ENCODE peak calls at places on chromosomes 7 and 10, in six cellular contexts. One of them, this sample, is unnamed.

GRCh38 chr7:43362652-43363428 is 220.1 kb upstream of the STK17A start:
- DNase-seq in esophagus squamous epithelium: no peak
- DNase-seq in body of pancreas: peak
- DNase-seq in CD8-positive, alpha-beta memory T cell: no peak
- DNase-seq in tibial artery: no peak
- DNase-seq in CD4-positive, alpha-beta T cell: no peak
- DNase-seq in this sample: no peak

GRCh38 chr10:78974409-78975317 is 94.1 kb upstream of the ZMIZ1 start:
- DNase-seq in esophagus squamous epithelium: no peak
- DNase-seq in body of pancreas: peak
- DNase-seq in CD8-positive, alpha-beta memory T cell: peak
- DNase-seq in tibial artery: peak
- DNase-seq in CD4-positive, alpha-beta T cell: peak
- DNase-seq in this sample: no peak

GRCh38 chr10:23525406-23525805 is 86.5 kb downstream of the OTUD1 start:
- DNase-seq in esophagus squamous epithelium: no peak
- DNase-seq in body of pancreas: peak
- DNase-seq in CD8-positive, alpha-beta memory T cell: no peak
- DNase-seq in tibial artery: no peak
- DNase-seq in CD4-positive, alpha-beta T cell: no peak
- DNase-seq in this sample: no peak

GRCh38 chr7:141654551-141654950 is 47.4 kb downstream of the DENND11 start:
- DNase-seq in esophagus squamous epithelium: no peak
- DNase-seq in body of pancreas: peak
- DNase-seq in CD8-positive, alpha-beta memory T cell: peak
- DNase-seq in tibial artery: peak
- DNase-seq in CD4-positive, alpha-beta T cell: peak
- DNase-seq in this sample: peak

GRCh38 chr10:110812583-110812982 is 59.1 kb upstream of the PDCD4 start:
- DNase-seq in esophagus squamous epithelium: no peak
- DNase-seq in body of pancreas: no peak
- DNase-seq in CD8-positive, alpha-beta memory T cell: no peak
- DNase-seq in tibial artery: no peak
- DNase-seq in CD4-positive, alpha-beta T cell: no peak
- DNase-seq in this sample: no peak

GRCh38 chr10:98404571-98405396 is 10.2 kb downstream of the PYROXD2 start:
- DNase-seq in esophagus squamous epithelium: no peak
- DNase-seq in body of pancreas: no peak
- DNase-seq in CD8-positive, alpha-beta memory T cell: no peak
- DNase-seq in tibial artery: no peak
- DNase-seq in CD4-positive, alpha-beta T cell: no peak
- DNase-seq in this sample: no peak

GRCh38 chr7:27923308-27923980 is 183.5 kb downstream of the TAX1BP1 start:
- DNase-seq in esophagus squamous epithelium: no peak
- DNase-seq in body of pancreas: no peak
- DNase-seq in CD8-positive, alpha-beta memory T cell: no peak
- DNase-seq in tibial artery: no peak
- DNase-seq in CD4-positive, alpha-beta T cell: no peak
- DNase-seq in this sample: no peak

GRCh38 chr10:28382520-28383269 is 79.8 kb upstream of the MPP7 start:
- DNase-seq in esophagus squamous epithelium: no peak
- DNase-seq in body of pancreas: no peak
- DNase-seq in CD8-positive, alpha-beta memory T cell: no peak
- DNase-seq in tibial artery: no peak
- DNase-seq in CD4-positive, alpha-beta T cell: no peak
- DNase-seq in this sample: no peak

GRCh38 chr7:157609516-157609915 is 272.7 kb downstream of the DNAJB6 start:
- DNase-seq in esophagus squamous epithelium: no peak
- DNase-seq in body of pancreas: no peak
- DNase-seq in CD8-positive, alpha-beta memory T cell: no peak
- DNase-seq in tibial artery: no peak
- DNase-seq in CD4-positive, alpha-beta T cell: no peak
- DNase-seq in this sample: no peak

GRCh38 chr7:90613088-90613498 is 17.0 kb downstream of the CDK14 start:
- DNase-seq in esophagus squamous epithelium: no peak
- DNase-seq in body of pancreas: no peak
- DNase-seq in CD8-positive, alpha-beta memory T cell: no peak
- DNase-seq in tibial artery: no peak
- DNase-seq in CD4-positive, alpha-beta T cell: no peak
- DNase-seq in this sample: no peak

GRCh38 chr7:67019562-67020390 is 23.1 kb downstream of the TYW1 start:
- DNase-seq in esophagus squamous epithelium: no peak
- DNase-seq in body of pancreas: no peak
- DNase-seq in CD8-positive, alpha-beta memory T cell: no peak
- DNase-seq in tibial artery: no peak
- DNase-seq in CD4-positive, alpha-beta T cell: no peak
- DNase-seq in this sample: no peak

GRCh38 chr10:70232155-70232858 is 922 bp downstream of the PPA1 start:
- DNase-seq in esophagus squamous epithelium: no peak
- DNase-seq in body of pancreas: peak
- DNase-seq in CD8-positive, alpha-beta memory T cell: no peak
- DNase-seq in tibial artery: no peak
- DNase-seq in CD4-positive, alpha-beta T cell: peak
- DNase-seq in this sample: peak

GRCh38 chr7:121366852-121367431 is 29.2 kb downstream of the FAM3C start:
- DNase-seq in esophagus squamous epithelium: no peak
- DNase-seq in body of pancreas: peak
- DNase-seq in CD8-positive, alpha-beta memory T cell: no peak
- DNase-seq in tibial artery: no peak
- DNase-seq in CD4-positive, alpha-beta T cell: no peak
- DNase-seq in this sample: no peak

GRCh38 chr7:93442478-93443224 is 131.9 kb downstream of the CALCR start:
- DNase-seq in esophagus squamous epithelium: no peak
- DNase-seq in body of pancreas: peak
- DNase-seq in CD8-positive, alpha-beta memory T cell: no peak
- DNase-seq in tibial artery: no peak
- DNase-seq in CD4-positive, alpha-beta T cell: no peak
- DNase-seq in this sample: no peak

GRCh38 chr7:92177362-92177761 is 1.6 kb downstream of the LRRD1 start:
- DNase-seq in esophagus squamous epithelium: no peak
- DNase-seq in body of pancreas: no peak
- DNase-seq in CD8-positive, alpha-beta memory T cell: no peak
- DNase-seq in tibial artery: no peak
- DNase-seq in CD4-positive, alpha-beta T cell: no peak
- DNase-seq in this sample: no peak

GRCh38 chr7:45026984-45027773 is 27.2 kb downstream of the CCM2 start:
- DNase-seq in esophagus squamous epithelium: no peak
- DNase-seq in body of pancreas: no peak
- DNase-seq in CD8-positive, alpha-beta memory T cell: no peak
- DNase-seq in tibial artery: no peak
- DNase-seq in CD4-positive, alpha-beta T cell: peak
- DNase-seq in this sample: no peak

GRCh38 chr10:14779053-14779649 is 4.5 kb upstream of the FAM107B start:
- DNase-seq in esophagus squamous epithelium: no peak
- DNase-seq in body of pancreas: no peak
- DNase-seq in CD8-positive, alpha-beta memory T cell: no peak
- DNase-seq in tibial artery: no peak
- DNase-seq in CD4-positive, alpha-beta T cell: no peak
- DNase-seq in this sample: no peak

GRCh38 chr10:28540145-28540544 is 7.2 kb downstream of the WAC start:
- DNase-seq in esophagus squamous epithelium: no peak
- DNase-seq in body of pancreas: no peak
- DNase-seq in CD8-positive, alpha-beta memory T cell: no peak
- DNase-seq in tibial artery: no peak
- DNase-seq in CD4-positive, alpha-beta T cell: no peak
- DNase-seq in this sample: no peak

GRCh38 chr10:14208231-14208630 is 122.5 kb downstream of the FRMD4A start:
- DNase-seq in esophagus squamous epithelium: no peak
- DNase-seq in body of pancreas: no peak
- DNase-seq in CD8-positive, alpha-beta memory T cell: no peak
- DNase-seq in tibial artery: no peak
- DNase-seq in CD4-positive, alpha-beta T cell: no peak
- DNase-seq in this sample: no peak

GRCh38 chr7:126606331-126606730 is 646.4 kb downstream of the GRM8 start:
- DNase-seq in esophagus squamous epithelium: no peak
- DNase-seq in body of pancreas: no peak
- DNase-seq in CD8-positive, alpha-beta memory T cell: no peak
- DNase-seq in tibial artery: no peak
- DNase-seq in CD4-positive, alpha-beta T cell: no peak
- DNase-seq in this sample: no peak

GRCh38 chr7:96248405-96248804 is 73.5 kb downstream of the SLC25A13 start:
- DNase-seq in esophagus squamous epithelium: no peak
- DNase-seq in body of pancreas: no peak
- DNase-seq in CD8-positive, alpha-beta memory T cell: no peak
- DNase-seq in tibial artery: no peak
- DNase-seq in CD4-positive, alpha-beta T cell: no peak
- DNase-seq in this sample: no peak

GRCh38 chr7:19899517-19899916 is 126.1 kb upstream of the TMEM196 start:
- DNase-seq in esophagus squamous epithelium: no peak
- DNase-seq in body of pancreas: no peak
- DNase-seq in CD8-positive, alpha-beta memory T cell: no peak
- DNase-seq in tibial artery: no peak
- DNase-seq in CD4-positive, alpha-beta T cell: no peak
- DNase-seq in this sample: no peak

GRCh38 chr7:76364198-76364584 is 5.4 kb upstream of the YWHAG start:
- DNase-seq in esophagus squamous epithelium: no peak
- DNase-seq in body of pancreas: no peak
- DNase-seq in CD8-positive, alpha-beta memory T cell: no peak
- DNase-seq in tibial artery: peak
- DNase-seq in CD4-positive, alpha-beta T cell: no peak
- DNase-seq in this sample: no peak

GRCh38 chr10:125060486-125060850 is 99.9 kb downstream of the CTBP2 start:
- DNase-seq in esophagus squamous epithelium: no peak
- DNase-seq in body of pancreas: no peak
- DNase-seq in CD8-positive, alpha-beta memory T cell: no peak
- DNase-seq in tibial artery: peak
- DNase-seq in CD4-positive, alpha-beta T cell: no peak
- DNase-seq in this sample: no peak

GRCh38 chr10:33930079-33930478 is 595.6 kb upstream of the NRP1 start:
- DNase-seq in esophagus squamous epithelium: no peak
- DNase-seq in body of pancreas: no peak
- DNase-seq in CD8-positive, alpha-beta memory T cell: no peak
- DNase-seq in tibial artery: no peak
- DNase-seq in CD4-positive, alpha-beta T cell: no peak
- DNase-seq in this sample: no peak

GRCh38 chr10:44068716-44069482 is 316.0 kb downstream of the CXCL12 start:
- DNase-seq in esophagus squamous epithelium: no peak
- DNase-seq in body of pancreas: no peak
- DNase-seq in CD8-positive, alpha-beta memory T cell: no peak
- DNase-seq in tibial artery: peak
- DNase-seq in CD4-positive, alpha-beta T cell: no peak
- DNase-seq in this sample: no peak
- H3K27ac ChIP-seq in esophagus squamous epithelium: no peak
- H3K27ac ChIP-seq in body of pancreas: peak
- H3K27ac ChIP-seq in CD8-positive, alpha-beta memory T cell: no peak
- H3K27ac ChIP-seq in tibial artery: peak
- H3K27ac ChIP-seq in CD4-positive, alpha-beta T cell: no peak
- H3K27ac ChIP-seq in this sample: no peak

GRCh38 chr10:3759397-3759796 is 25.6 kb downstream of the KLF6 start:
- DNase-seq in esophagus squamous epithelium: no peak
- DNase-seq in body of pancreas: no peak
- DNase-seq in CD8-positive, alpha-beta memory T cell: no peak
- DNase-seq in tibial artery: no peak
- DNase-seq in CD4-positive, alpha-beta T cell: no peak
- DNase-seq in this sample: no peak
- H3K27ac ChIP-seq in esophagus squamous epithelium: no peak
- H3K27ac ChIP-seq in body of pancreas: no peak
- H3K27ac ChIP-seq in CD8-positive, alpha-beta memory T cell: no peak
- H3K27ac ChIP-seq in tibial artery: no peak
- H3K27ac ChIP-seq in CD4-positive, alpha-beta T cell: no peak
- H3K27ac ChIP-seq in this sample: no peak

DNA sequence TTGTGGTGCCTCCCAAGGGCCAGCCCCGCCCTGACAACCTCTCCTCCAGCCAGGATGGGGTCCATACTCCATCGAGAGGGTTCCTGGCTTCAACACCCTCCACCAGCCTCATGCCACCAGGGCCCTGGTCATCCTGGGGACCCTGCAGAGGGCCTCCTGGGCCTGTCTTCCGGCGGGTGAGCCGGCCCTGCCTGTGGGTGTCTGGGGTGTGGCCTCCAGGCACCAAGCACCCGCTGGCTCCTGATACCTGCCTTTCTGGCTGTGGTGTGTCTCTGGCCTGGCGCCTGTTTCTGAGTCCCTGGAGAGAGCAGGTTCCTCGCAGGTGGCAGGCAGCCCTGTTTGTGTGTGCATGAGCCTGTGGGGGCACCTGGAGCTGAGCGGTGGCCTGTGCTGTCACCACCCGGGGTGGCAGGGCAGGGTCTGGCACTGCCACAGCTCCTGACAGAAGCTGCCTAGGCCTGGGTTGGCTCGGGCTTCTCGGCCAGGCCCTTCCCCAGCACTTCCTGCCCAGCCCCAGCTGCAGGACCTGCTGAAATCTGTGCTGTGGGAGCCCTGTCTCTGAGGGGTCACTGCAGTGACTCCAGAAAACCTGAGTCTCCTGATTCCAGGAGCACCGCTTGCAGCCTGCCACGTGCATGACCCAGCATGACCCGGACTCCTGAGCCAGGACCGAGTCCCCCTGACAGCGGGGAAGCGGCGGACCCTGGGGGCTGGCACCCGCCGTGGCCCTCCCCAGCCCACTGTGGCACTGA is 18.4 kb downstream of the ADAM8 start:
- DNase-seq in esophagus squamous epithelium: no peak
- DNase-seq in body of pancreas: peak
- DNase-seq in CD8-positive, alpha-beta memory T cell: no peak
- DNase-seq in tibial artery: no peak
- DNase-seq in CD4-positive, alpha-beta T cell: peak
- DNase-seq in this sample: no peak
- H3K27ac ChIP-seq in esophagus squamous epithelium: peak
- H3K27ac ChIP-seq in body of pancreas: peak
- H3K27ac ChIP-seq in CD8-positive, alpha-beta memory T cell: peak
- H3K27ac ChIP-seq in tibial artery: peak
- H3K27ac ChIP-seq in CD4-positive, alpha-beta T cell: peak
- H3K27ac ChIP-seq in this sample: no peak

GRCh38 chr7:2838451-2838850 is 5.7 kb downstream of the GNA12 start:
- DNase-seq in esophagus squamous epithelium: no peak
- DNase-seq in body of pancreas: no peak
- DNase-seq in CD8-positive, alpha-beta memory T cell: no peak
- DNase-seq in tibial artery: no peak
- DNase-seq in CD4-positive, alpha-beta T cell: no peak
- DNase-seq in this sample: no peak
- H3K27ac ChIP-seq in esophagus squamous epithelium: no peak
- H3K27ac ChIP-seq in body of pancreas: no peak
- H3K27ac ChIP-seq in CD8-positive, alpha-beta memory T cell: no peak
- H3K27ac ChIP-seq in tibial artery: no peak
- H3K27ac ChIP-seq in CD4-positive, alpha-beta T cell: no peak
- H3K27ac ChIP-seq in this sample: no peak

DNA sequence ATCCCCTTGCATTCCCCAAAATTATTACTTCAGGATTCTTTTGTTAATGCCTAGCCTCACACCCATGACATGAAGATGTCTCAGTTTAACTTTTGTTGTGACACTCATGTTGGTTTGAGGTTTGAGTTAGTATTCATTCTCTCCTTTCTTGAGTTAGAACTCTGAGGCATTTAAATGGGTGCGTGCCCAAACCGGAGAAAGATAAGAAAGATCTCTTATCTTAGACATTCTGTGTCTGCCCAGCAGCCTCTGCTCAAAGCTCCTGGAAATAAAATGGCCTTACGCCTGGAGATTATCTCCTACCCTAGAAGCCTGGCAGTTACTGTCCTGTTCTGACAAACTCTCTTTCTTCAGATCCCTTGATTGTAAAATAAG is 26.3 kb downstream of the WBP1L start:
- DNase-seq in esophagus squamous epithelium: no peak
- DNase-seq in body of pancreas: no peak
- DNase-seq in CD8-positive, alpha-beta memory T cell: no peak
- DNase-seq in tibial artery: no peak
- DNase-seq in CD4-positive, alpha-beta T cell: no peak
- DNase-seq in this sample: no peak
- H3K27ac ChIP-seq in esophagus squamous epithelium: peak
- H3K27ac ChIP-seq in body of pancreas: peak
- H3K27ac ChIP-seq in CD8-positive, alpha-beta memory T cell: peak
- H3K27ac ChIP-seq in tibial artery: peak
- H3K27ac ChIP-seq in CD4-positive, alpha-beta T cell: no peak
- H3K27ac ChIP-seq in this sample: no peak

This sample was measured in caudate nucleus.